ENCODE peak calls at places on chromosomes 1 and 21, in ten cellular contexts. H is right atrium auricular region; M is IMR-90; A is tibial nerve; V is A549; C is CD4-positive, CD25-positive, alpha-beta regulatory T cell; S is fibroblast of lung; R is pancreas; O is CD8-positive, alpha-beta T cell; G is Panc1. X is an unnamed sample.

GRCh38 chr1:220788146-220788545 is 1.4 kb downstream of the MTARC1 start:
- DNase-seq in C (no peak), R (no peak), H (peak; percentile 57), O (no peak), V (no peak), A (no peak), G (no peak), M (no peak), S (peak; percentile 50), X (no peak)

GRCh38 chr1:66386712-66387111 is 147.2 kb upstream of the SGIP1 start:
- DNase-seq in M (no peak), O (no peak), H (no peak), A (no peak), C (no peak), V (no peak), S (no peak), R (no peak), G (no peak), X (no peak)

GRCh38 chr21:21971384-21971783 is 973.2 kb downstream of the NCAM2 start:
- DNase-seq in O (no peak), M (no peak), S (no peak), G (no peak), A (no peak), R (no peak), V (no peak), C (no peak), H (no peak), X (no peak)

GRCh38 chr21:29235714-29236197 is 63.0 kb upstream of the BACH1 start:
- DNase-seq in O (no peak), V (no peak), C (no peak), M (no peak), A (no peak), H (no peak), S (no peak), G (no peak), R (no peak), X (no peak)

GRCh38 chr21:33264561-33264960 is 1.6 kb upstream of the IL10RB start:
- DNase-seq in C (no peak), V (no peak), S (no peak), A (no peak), O (no peak), H (no peak), M (no peak), R (no peak), G (no peak), X (no peak)

GRCh38 chr1:59156526-59157196 is 140.2 kb upstream of the FGGY start:
- DNase-seq in G (no peak), A (no peak), M (no peak), R (no peak), H (no peak), O (no peak), C (no peak), S (no peak), V (peak; percentile 26), X (no peak)

GRCh38 chr1:87131809-87132663 is 196.6 kb upstream of the LMO4 start:
- DNase-seq in C (peak; percentile 34), G (peak; percentile 30), H (peak; percentile 82), S (peak; percentile 79), R (peak; percentile 91), V (peak; percentile 59), A (peak; percentile 64), O (peak; percentile 43), M (peak; percentile 64), X (peak; percentile 73)

GRCh38 chr1:104706631-104707147 is 957.0 kb downstream of the AMY1C start:
- DNase-seq in R (no peak), C (no peak), G (no peak), S (no peak), A (no peak), O (no peak), M (no peak), H (no peak), V (peak; percentile 2), X (no peak)

GRCh38 chr21:37422382-37422781 is 55.8 kb downstream of the DYRK1A start:
- DNase-seq in S (no peak), H (no peak), R (no peak), O (no peak), A (no peak), C (no peak), M (no peak), V (no peak), G (no peak), X (no peak)

GRCh38 chr1:162976628-162977027 is 92.5 kb upstream of the RGS4 start:
- DNase-seq in G (no peak), C (no peak), O (no peak), M (no peak), V (no peak), A (no peak), S (no peak), H (no peak), R (no peak), X (no peak)

GRCh38 chr1:28021064-28021463 is 61.3 kb downstream of the XKR8 start:
- DNase-seq in S (no peak), A (no peak), O (no peak), C (no peak), H (no peak), M (no peak), G (no peak), V (no peak), R (no peak), X (no peak)

GRCh38 chr1:214464303-214465287 is 86.8 kb downstream of the PTPN14 start:
- DNase-seq in S (no peak), H (no peak), M (no peak), C (no peak), G (no peak), A (no peak), R (no peak), O (no peak), V (no peak), X (no peak)

GRCh38 chr1:208132287-208132882 is 111.8 kb downstream of the PLXNA2 start:
- DNase-seq in R (peak; percentile 92), O (no peak), H (peak; percentile 77), V (peak; percentile 95), G (no peak), A (peak; percentile 64), C (no peak), S (peak; percentile 66), M (peak; percentile 42), X (peak; percentile 61)

GRCh38 chr1:85578321-85579295 is 2.0 kb upstream of the CCN1 start:
- DNase-seq in S (peak; percentile 98), H (no peak), C (no peak), A (no peak), O (no peak), G (peak; percentile 73), V (no peak), M (peak; percentile 98), R (no peak), X (no peak)
- H3K4me1 ChIP-seq in S (peaks cover 9% of the 10 kb centered on the region), H (peaks cover 47% of the 10 kb centered on the region), C (peaks cover 19% of the 10 kb centered on the region), A (peaks cover 11% of the 10 kb centered on the region), O (peaks cover 18% of the 10 kb centered on the region), G (peaks cover 44% of the 10 kb centered on the region), V (peaks cover 37% of the 10 kb centered on the region), M (peaks cover 6% of the 10 kb centered on the region), R (no peaks in the 10 kb centered on the region), X (peaks cover 53% of the 10 kb centered on the region)

GRCh38 chr21:42811960-42812359 is 67.4 kb downstream of the WDR4 start:
- DNase-seq in O (no peak), H (no peak), S (no peak), A (no peak), C (no peak), R (no peak), M (no peak), V (no peak), G (no peak), X (no peak)
- H3K27ac ChIP-seq in O (no peak overlapping the region), H (no peak overlapping the region), S (no peak overlapping the region), A (no peak overlapping the region), C (no peak overlapping the region), R (peak overlapping the region; percentile 73), M (no peak overlapping the region), V (no peak overlapping the region), G (no peak overlapping the region), X (peak overlapping the region; percentile 70)

GRCh38 chr1:39146681-39147080 is 57.8 kb upstream of the MACF1 start:
- DNase-seq in C (no peak), R (no peak), H (no peak), V (no peak), S (no peak), M (no peak), A (no peak), G (no peak), O (no peak), X (no peak)
- H3K4me1 ChIP-seq in C (no peaks in the 10 kb centered on the region), R (peaks cover 9% of the 10 kb centered on the region), H (peaks cover 40% of the 10 kb centered on the region), V (peaks cover 29% of the 10 kb centered on the region), S (peaks cover 19% of the 10 kb centered on the region), M (peaks cover 29% of the 10 kb centered on the region), A (no peaks in the 10 kb centered on the region), G (peaks cover 60% of the 10 kb centered on the region), O (no peaks in the 10 kb centered on the region), X (peaks cover 34% of the 10 kb centered on the region)

GRCh38 chr21:44455524-44456206 is 355 bp downstream of the LRRC3 start:
- DNase-seq in R (peak; percentile 81), M (no peak), G (no peak), O (no peak), A (no peak), C (no peak), V (peak; percentile 41), H (no peak), S (peak; percentile 20), X (peak; percentile 62)
- H3K27ac ChIP-seq in R (no peak overlapping the region), M (no peak overlapping the region), G (peak overlapping the region; percentile 29), O (no peak overlapping the region), A (no peak overlapping the region), C (no peak overlapping the region), V (peak overlapping the region; percentile 27), H (no peak overlapping the region), S (no peak overlapping the region), X (no peak overlapping the region)

DNA sequence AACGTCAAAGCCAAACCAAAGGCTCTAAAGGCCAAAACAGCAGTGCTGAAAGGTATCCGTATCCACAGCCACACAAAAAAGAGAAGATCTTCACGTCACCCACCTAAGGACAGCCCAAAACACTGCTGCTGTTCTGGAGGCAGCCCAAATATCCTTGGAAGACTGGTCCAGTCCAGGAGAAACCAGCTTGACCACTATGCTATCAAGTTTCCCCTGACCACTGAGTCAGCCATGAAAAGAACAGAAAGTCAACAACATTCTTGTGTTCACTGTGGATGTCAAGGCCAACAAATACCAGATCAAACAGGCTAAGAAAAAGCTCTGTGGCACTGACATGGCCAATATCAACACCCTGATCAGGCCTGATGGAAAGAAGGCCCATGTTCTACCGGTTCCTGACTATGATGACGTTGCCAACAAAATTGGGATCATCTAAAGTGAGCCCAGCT is 32.1 kb downstream of the ARID4B start:
- DNase-seq in O (no peak), R (no peak), H (no peak), G (no peak), V (no peak), S (peak; percentile 45), C (no peak), M (peak; percentile 81), A (no peak), X (no peak)
- H3K4me1 ChIP-seq in O (peaks cover 59% of the 10 kb centered on the region), R (peaks cover 17% of the 10 kb centered on the region), H (peaks cover 4% of the 10 kb centered on the region), G (peaks cover 10% of the 10 kb centered on the region), V (peaks cover 18% of the 10 kb centered on the region), S (no peaks in the 10 kb centered on the region), C (peaks cover 70% of the 10 kb centered on the region), M (peaks cover 4% of the 10 kb centered on the region), A (peaks cover 20% of the 10 kb centered on the region), X (peaks cover 3% of the 10 kb centered on the region)

DNA sequence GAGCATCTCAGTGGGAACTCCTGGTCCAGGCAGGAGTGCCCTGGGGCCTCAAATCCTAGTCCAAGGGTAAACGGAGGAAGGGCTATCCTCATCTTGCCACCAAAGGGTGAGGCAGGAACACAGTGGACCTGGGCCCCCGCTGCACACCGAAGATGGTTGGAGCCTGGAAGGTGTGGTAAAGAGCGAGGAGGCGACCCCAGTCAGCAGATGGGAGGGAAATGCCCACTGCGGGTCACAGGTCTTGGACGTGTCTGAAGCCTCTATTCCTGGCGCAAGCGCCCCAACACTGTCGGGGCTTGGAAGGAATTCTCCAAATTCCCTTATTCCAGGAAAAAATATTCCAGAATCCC is 38.5 kb upstream of the SYNC start:
- DNase-seq in S (no peak), V (no peak), H (no peak), M (no peak), G (no peak), C (no peak), A (no peak), R (peak; percentile 60), O (no peak), X (no peak)
- H3K27ac ChIP-seq in S (no peak overlapping the region), V (peak overlapping the region; percentile 90), H (peak overlapping the region; percentile 43), M (no peak overlapping the region), G (peak overlapping the region; percentile 81), C (no peak overlapping the region), A (peak overlapping the region; percentile 54), R (peak overlapping the region; percentile 93), O (no peak overlapping the region), X (peak overlapping the region; percentile 94)

X was measured in RWPE2.